ENCODE peak calls at places on chromosomes 2 and 18, in nine cellular contexts. O, Z, R, X, Y, S, C, A and U are unnamed samples.

GRCh38 chr18:58394046-58394445 is 234.8 kb downstream of the ALPK2 start:
- DNase-seq in R (no peak), Z (peak; percentile 71), A (peak; percentile 68), O (peak; percentile 9), X (no peak), Y (no peak), S (no peak), C (peak; percentile 76), U (no peak)

GRCh38 chr2:15912203-15912602 is 28.1 kb upstream of the MYCN start:
- DNase-seq in O (no peak), S (no peak), Z (peak; percentile 80), Y (no peak), A (peak; percentile 46), X (peak; percentile 49), R (no peak), C (peak; percentile 32), U (no peak)

GRCh38 chr2:83859553-83859952 is 599.5 kb downstream of the SUCLG1 start:
- DNase-seq in Z (no peak), C (no peak), O (no peak), R (no peak), X (no peak), Y (no peak), S (no peak), A (no peak), U (no peak)

GRCh38 chr18:50644807-50645206 is 84.9 kb downstream of the MAPK4 start:
- DNase-seq in O (peak; percentile 85), C (no peak), R (no peak), Z (no peak), Y (peak; percentile 86), S (peak; percentile 54), A (peak; percentile 22), X (peak; percentile 19), U (no peak)

GRCh38 chr18:24364177-24364576 is 33.4 kb downstream of the OSBPL1A start:
- DNase-seq in S (no peak), O (no peak), C (no peak), Z (no peak), R (no peak), X (no peak), A (no peak), Y (peak; percentile 46), U (no peak)

GRCh38 chr2:88658318-88658717 is 31.1 kb upstream of the EIF2AK3 start:
- DNase-seq in Y (no peak), S (no peak), X (peak; percentile 80), O (no peak), C (peak; percentile 68), R (no peak), Z (peak; percentile 86), A (peak; percentile 84), U (no peak)

GRCh38 chr2:179861027-179861776 is at the start of gene ZNF385B:
- DNase-seq in X (peak; percentile 37), O (peak; percentile 67), A (peak; percentile 54), Y (peak; percentile 62), Z (peak; percentile 71), R (no peak), C (peak; percentile 18), S (peak; percentile 84), U (peak; percentile 83)

GRCh38 chr18:12432881-12433280 is 25.2 kb downstream of the PRELID3A start:
- DNase-seq in A (no peak), Y (no peak), O (no peak), R (no peak), C (no peak), X (no peak), Z (no peak), S (no peak), U (no peak)

GRCh38 chr2:220575963-220576362 is 948.5 kb downstream of the SLC4A3 start:
- DNase-seq in S (no peak), O (no peak), R (no peak), Y (no peak), X (peak; percentile 58), C (peak; percentile 85), Z (no peak), A (no peak), U (no peak)

GRCh38 chr18:26875040-26875654 is 9.6 kb upstream of the AQP4 start:
- DNase-seq in O (no peak), Y (no peak), C (no peak), Z (no peak), A (no peak), X (no peak), S (no peak), R (no peak), U (no peak)

GRCh38 chr18:71849407-71849806 is 694.7 kb downstream of the CBLN2 start:
- DNase-seq in O (peak; percentile 31), S (no peak), X (no peak), R (no peak), Z (no peak), Y (no peak), A (no peak), C (no peak), U (no peak)

GRCh38 chr2:109613922-109614714 is at the start of the genes SEPTIN10 and SOWAHC:
- DNase-seq in O (peak; percentile 97), Z (peak; percentile 99), R (peak; percentile 57), S (peak; percentile 98), C (peak; percentile 98), X (peak; percentile 98), Y (peak; percentile 100), A (peak; percentile 100), U (no peak)

GRCh38 chr2:109616184-109616583 is 2.0 kb downstream of the SOWAHC start:
- DNase-seq in X (peak; percentile 25), C (no peak), O (no peak), R (no peak), Z (no peak), Y (no peak), A (no peak), S (no peak), U (no peak)

GRCh38 chr2:109612991-109613921 is 510 bp downstream of the SEPTIN10 start:
- DNase-seq in Z (peak; percentile 83), S (peak; percentile 78), Y (peak; percentile 71), O (peak; percentile 39), C (peak; percentile 61), R (no peak), A (peak; percentile 81), X (peak; percentile 51), U (no peak)

GRCh38 chr2:109615637-109616144 is 1.5 kb downstream of the SOWAHC start:
- DNase-seq in Z (peak; percentile 32), R (no peak), S (peak; percentile 37), A (no peak), X (peak; percentile 34), C (no peak), O (peak; percentile 53), Y (peak; percentile 83), U (no peak)

GRCh38 chr2:109614715-109615636 is 812 bp downstream of the SOWAHC start:
- DNase-seq in O (peak; percentile 50), S (peak; percentile 60), Y (peak; percentile 70), C (no peak), X (no peak), Z (peak; percentile 63), R (no peak), A (peak; percentile 62), U (no peak)
- H3K4me1 ChIP-seq in O (no peaks in the 10 kb centered on the region), S (peaks cover 26% of the 10 kb centered on the region), Y (peaks cover 5% of the 10 kb centered on the region), C (peaks cover 22% of the 10 kb centered on the region), X (peaks cover 40% of the 10 kb centered on the region), Z (peaks cover 30% of the 10 kb centered on the region), R (peaks cover 3% of the 10 kb centered on the region), A (peaks cover 46% of the 10 kb centered on the region), U (no peaks in the 10 kb centered on the region)

GRCh38 chr2:11746807-11747459 is 501 bp downstream of the LPIN1 start:
- DNase-seq in R (no peak), O (peak; percentile 67), S (peak; percentile 62), Z (no peak), X (peak; percentile 47), Y (peak; percentile 72), A (peak; percentile 53), C (peak; percentile 26), U (peak; percentile 50)

GRCh38 chr2:11749646-11750349 is 3.4 kb downstream of the LPIN1 start:
- DNase-seq in Z (peak; percentile 65), Y (no peak), S (no peak), X (no peak), A (no peak), C (no peak), R (peak; percentile 60), O (no peak), U (peak; percentile 51)

GRCh38 chr2:11748861-11749645 is 2.6 kb downstream of the LPIN1 start:
- DNase-seq in Y (no peak), O (no peak), C (no peak), X (no peak), A (no peak), S (no peak), R (no peak), Z (peak; percentile 82), U (peak; percentile 36)

GRCh38 chr2:11746376-11746806 is at the start of gene LPIN1:
- DNase-seq in R (no peak), S (peak; percentile 96), C (peak; percentile 62), O (peak; percentile 93), A (peak; percentile 98), Z (peak; percentile 99), X (peak; percentile 81), Y (peak; percentile 92), U (peak; percentile 91)

GRCh38 chr2:11748018-11748860 is 1.8 kb downstream of the LPIN1 start:
- DNase-seq in A (no peak), Y (no peak), R (no peak), S (no peak), X (no peak), O (no peak), C (no peak), Z (no peak), U (peak; percentile 43)
- H3K79me2 ChIP-seq in A (peaks cover 61% of the 10 kb centered on the region), Y (peaks cover 4% of the 10 kb centered on the region), R (peaks cover 46% of the 10 kb centered on the region), S (peaks cover 47% of the 10 kb centered on the region), X (peaks cover 66% of the 10 kb centered on the region), O (peaks cover 1% of the 10 kb centered on the region), C (peaks cover 60% of the 10 kb centered on the region), Z (peaks cover 61% of the 10 kb centered on the region), U (peaks cover 62% of the 10 kb centered on the region)

DNA sequence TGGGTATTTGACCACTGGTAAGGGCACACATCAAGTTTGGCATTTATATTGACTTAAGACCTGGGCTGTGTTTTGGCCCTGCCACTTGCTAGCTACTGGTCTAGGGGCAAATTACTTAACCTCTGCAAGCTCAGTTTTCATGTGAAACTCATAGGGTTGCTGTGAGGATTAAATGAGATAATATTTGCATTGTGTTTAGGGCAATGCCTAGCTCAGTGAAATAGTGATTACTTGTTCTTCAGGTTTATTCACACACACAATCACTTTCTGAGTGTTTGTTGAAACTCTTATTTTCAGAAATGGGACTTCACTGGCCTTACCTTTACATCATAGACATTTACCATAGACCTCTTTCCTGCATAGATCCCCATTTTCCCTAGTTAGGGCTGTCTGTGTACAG is 12.3 kb downstream of the CERS6 start:
- DNase-seq in S (no peak), X (no peak), R (no peak), A (no peak), Z (no peak), C (no peak), O (no peak), Y (no peak), U (no peak)
- H3K4me1 ChIP-seq in S (peaks cover 75% of the 10 kb centered on the region), X (peaks cover 26% of the 10 kb centered on the region), R (peaks cover 59% of the 10 kb centered on the region), A (no peaks in the 10 kb centered on the region), Z (peaks cover 11% of the 10 kb centered on the region), C (no peaks in the 10 kb centered on the region), O (peaks cover 8% of the 10 kb centered on the region), Y (peaks cover 14% of the 10 kb centered on the region), U (peaks cover 7% of the 10 kb centered on the region)

DNA sequence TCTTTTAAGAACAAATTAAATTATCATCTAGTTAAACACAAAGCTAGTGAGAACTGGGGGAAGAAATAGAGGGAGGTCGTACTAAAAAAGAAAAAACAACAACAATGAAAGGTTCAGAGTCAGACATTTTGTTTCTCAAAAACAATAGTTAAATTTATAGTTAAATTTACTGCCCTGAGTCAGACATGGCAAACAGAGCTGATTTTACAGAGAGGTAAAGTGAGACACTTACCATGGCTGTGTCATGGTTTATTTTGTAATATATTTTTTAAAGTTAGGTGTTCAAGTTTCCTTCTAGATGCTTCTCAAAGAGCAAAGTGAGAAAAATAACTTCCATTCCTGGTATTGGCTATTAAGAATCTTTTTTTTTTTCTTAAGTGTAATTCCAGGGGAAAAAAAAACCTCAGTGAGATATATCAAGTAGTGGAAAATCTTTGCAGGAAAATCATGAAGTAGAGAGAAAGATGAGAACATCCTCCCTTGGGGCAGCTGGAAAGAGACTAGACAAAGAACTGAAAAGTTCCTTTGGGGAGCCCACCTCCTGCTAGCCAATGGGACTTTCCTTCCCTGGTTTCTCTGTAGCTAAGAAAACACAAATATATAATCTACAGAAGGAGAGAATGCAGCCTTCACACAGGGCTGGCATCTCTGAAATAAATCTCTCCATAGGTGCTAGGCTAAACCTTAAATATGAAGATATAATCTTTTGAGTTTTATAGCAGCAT is 12.3 kb downstream of the KLF7 start:
- DNase-seq in Z (no peak), X (peak; percentile 55), C (no peak), R (no peak), O (no peak), A (no peak), S (no peak), Y (no peak), U (no peak)
- H3K79me2 ChIP-seq in Z (peaks cover 100% of the 10 kb centered on the region), X (peaks cover 65% of the 10 kb centered on the region), C (peaks cover 100% of the 10 kb centered on the region), R (peaks cover 53% of the 10 kb centered on the region), O (peaks cover 30% of the 10 kb centered on the region), A (peaks cover 100% of the 10 kb centered on the region), S (peaks cover 63% of the 10 kb centered on the region), Y (peaks cover 85% of the 10 kb centered on the region), U (no peaks in the 10 kb centered on the region)